ENCODE peak calls at places on chromosomes 12 and 14, in eight cellular contexts. N is NCI-H774; A is AG04450; V is astrocyte of the spinal cord; X is stimulated activated CD4-positive, alpha-beta T cell treated with anti-CD3 and anti-CD28 coated beads, Interleukin-15, amount 100 ng/mL, for 1 hour; T is CD4-positive, alpha-beta memory T cell; J is fibroblast of gingiva; U is RWPE1. I is an unnamed sample.

GRCh38 chr12:14716848-14717444 is 20.5 kb upstream of the GUCY2C start:
- DNase-seq in N (no peak), A (no peak), V (peak; percentile 37), X (peak; percentile 1), T (peak; percentile 53), J (peak; percentile 36), U (peak; percentile 12), I (no peak)

GRCh38 chr12:57632369-57632897 is 568 bp downstream of the B4GALNT1 start:
- DNase-seq in N (no peak), A (no peak), V (no peak), X (no peak), T (no peak), J (no peak), U (no peak), I (no peak)

GRCh38 chr12:570237-570925 is 92.9 kb downstream of the NINJ2 start:
- DNase-seq in N (no peak), A (peak; percentile 54), V (peak; percentile 85), X (no peak), T (no peak), J (peak; percentile 87), U (peak; percentile 94), I (peak; percentile 70)

GRCh38 chr14:29462271-29462670 is 465.4 kb downstream of the PRKD1 start:
- DNase-seq in N (no peak), A (no peak), V (no peak), X (no peak), T (no peak), J (no peak), U (no peak), I (no peak)

GRCh38 chr14:88481794-88482193 is 73.0 kb downstream of the PTPN21 start:
- DNase-seq in N (no peak), A (no peak), V (no peak), X (no peak), T (no peak), J (no peak), U (no peak), I (no peak)

GRCh38 chr14:71355324-71356201 is 448.3 kb downstream of the PCNX1 start:
- DNase-seq in N (no peak), A (no peak), V (peak; percentile 57), X (no peak), T (no peak), J (peak; percentile 95), U (peak; percentile 13), I (peak; percentile 44)

GRCh38 chr12:82687020-82687951 is 580 bp downstream of the TMTC2 start:
- DNase-seq in N (peak; percentile 56), A (no peak), V (peak; percentile 28), X (peak; percentile 25), T (peak; percentile 65), J (peak; percentile 15), U (peak; percentile 52), I (peak; percentile 24)

GRCh38 chr12:49885663-49886461 is 17.8 kb downstream of the FAIM2 start:
- DNase-seq in N (no peak), A (no peak), V (no peak), X (no peak), T (no peak), J (no peak), U (no peak), I (no peak)

GRCh38 chr12:107822356-107822755 is 47.9 kb downstream of the ASCL4 start:
- DNase-seq in N (no peak), A (no peak), V (no peak), X (no peak), T (no peak), J (no peak), U (no peak), I (no peak)

GRCh38 chr12:69653703-69654102 is 43.0 kb upstream of the LRRC10 start:
- DNase-seq in N (no peak), A (no peak), V (no peak), X (no peak), T (no peak), J (peak; percentile 68), U (peak; percentile 27), I (no peak)

GRCh38 chr12:65520658-65521057 is 242.2 kb downstream of the MSRB3 start:
- DNase-seq in N (no peak), A (no peak), V (no peak), X (no peak), T (no peak), J (no peak), U (no peak), I (no peak)

GRCh38 chr12:29460082-29460481 is 37.4 kb downstream of the OVCH1 start:
- DNase-seq in N (no peak), A (no peak), V (no peak), X (no peak), T (no peak), J (no peak), U (no peak), I (no peak)

GRCh38 chr12:120229071-120229582 is 28.2 kb upstream of the RPLP0 start:
- DNase-seq in N (no peak), A (no peak), V (no peak), X (no peak), T (no peak), J (no peak), U (no peak), I (no peak)

GRCh38 chr12:89893972-89894706 is 185.5 kb upstream of the ATP2B1 start:
- DNase-seq in N (no peak), A (no peak), V (peak; percentile 35), X (no peak), T (no peak), J (peak; percentile 18), U (peak; percentile 38), I (no peak)

GRCh38 chr12:21476949-21477348 is 24.5 kb downstream of the RECQL start:
- DNase-seq in N (no peak), A (peak; percentile 7), V (peak; percentile 75), X (no peak), T (no peak), J (peak; percentile 47), U (peak; percentile 4), I (no peak)

GRCh38 chr14:105499256-105500035 is 8.4 kb downstream of the TEDC1 start:
- DNase-seq in N (no peak), A (no peak), V (no peak), X (no peak), T (no peak), J (no peak), U (no peak), I (no peak)

GRCh38 chr14:103008768-103009342 is 48.5 kb downstream of the CDC42BPB start:
- DNase-seq in N (no peak), A (no peak), V (peak; percentile 20), X (no peak), T (no peak), J (no peak), U (no peak), I (no peak)

GRCh38 chr12:46487567-46488131 is 115.1 kb upstream of the SLC38A2 start:
- DNase-seq in N (no peak), A (no peak), V (no peak), X (no peak), T (no peak), J (no peak), U (no peak), I (no peak)

GRCh38 chr12:5914387-5915149 is 30.5 kb downstream of the ANO2 start:
- DNase-seq in N (no peak), A (no peak), V (no peak), X (no peak), T (no peak), J (no peak), U (no peak), I (no peak)

GRCh38 chr12:49976547-49976946 is 3.8 kb downstream of the AQP6 start:
- DNase-seq in N (no peak), A (no peak), V (no peak), X (no peak), T (no peak), J (no peak), U (no peak), I (no peak)

GRCh38 chr14:51041117-51041531 is 53.8 kb downstream of the TRIM9 start:
- DNase-seq in N (no peak), A (no peak), V (no peak), X (no peak), T (no peak), J (no peak), U (no peak), I (no peak)

GRCh38 chr12:114682920-114683708 is 861 bp downstream of the TBX3 start:
- DNase-seq in N (peak; percentile 28), A (no peak), V (no peak), X (no peak), T (no peak), J (no peak), U (peak; percentile 38), I (no peak)

GRCh38 chr14:75022655-75023054 is 19.9 kb downstream of the EIF2B2 start:
- DNase-seq in N (no peak), A (no peak), V (peak; percentile 8), X (no peak), T (no peak), J (no peak), U (peak; percentile 46), I (no peak)

GRCh38 chr12:42534184-42534838 is 55.2 kb downstream of the PRICKLE1 start:
- DNase-seq in N (no peak), A (no peak), V (no peak), X (no peak), T (no peak), J (no peak), U (no peak), I (no peak)

GRCh38 chr14:105894125-105894977 is 368.0 kb downstream of the TMEM121 start:
- DNase-seq in N (no peak), A (no peak), V (no peak), X (no peak), T (no peak), J (no peak), U (no peak), I (peak; percentile 48)

GRCh38 chr14:103530831-103531230 is 1.8 kb downstream of the TRMT61A start:
- DNase-seq in N (no peak), A (no peak), V (no peak), X (no peak), T (no peak), J (no peak), U (no peak), I (no peak)

GRCh38 chr12:49867580-49868341 is 24.9 kb upstream of the BCDIN3D start:
- DNase-seq in N (no peak), A (no peak), V (no peak), X (no peak), T (no peak), J (no peak), U (peak; percentile 57), I (no peak)

GRCh38 chr14:32354716-32355115 is 25.6 kb downstream of the AKAP6 start:
- DNase-seq in N (no peak), A (no peak), V (no peak), X (no peak), T (no peak), J (no peak), U (no peak), I (no peak)

GRCh38 chr12:108832730-108833354 is 24.5 kb downstream of the SSH1 start:
- DNase-seq in N (no peak), A (peak; percentile 84), V (peak; percentile 93), X (no peak), T (no peak), J (peak; percentile 89), U (peak; percentile 68), I (peak; percentile 50)

GRCh38 chr12:110249716-110250225 is 31.3 kb upstream of the ATP2A2 start:
- DNase-seq in N (no peak), A (no peak), V (peak; percentile 27), X (no peak), T (no peak), J (peak; percentile 27), U (no peak), I (no peak)

GRCh38 chr14:41605550-41606248 is 977 bp upstream of the LRFN5 start:
- DNase-seq in N (peak; percentile 63), A (no peak), V (peak; percentile 60), X (no peak), T (no peak), J (peak; percentile 27), U (no peak), I (no peak)